ENCODE peak calls at places on chromosome 18, in eight cellular contexts. O, N, B, Q, I, T, H and S are unnamed samples.

GRCh38 chr18:2979871-2980606 is 32.9 kb downstream of the LPIN2 start:
- DNase-seq in O (no peak), N (no peak), B (peak), Q (no peak), I (no peak), T (no peak), H (no peak), S (no peak)

GRCh38 chr18:31101148-31102019 is 837 bp downstream of the DSC2 start:
- DNase-seq in O (peak), N (peak), B (peak), Q (peak), I (peak), T (peak), H (peak), S (peak)

GRCh38 chr18:56043691-56044090 is 455.7 kb upstream of the TCF4 start:
- DNase-seq in O (no peak), N (no peak), B (no peak), Q (peak), I (no peak), T (no peak), H (no peak), S (no peak)

GRCh38 chr18:79503406-79503805 is 107.7 kb downstream of the NFATC1 start:
- DNase-seq in O (no peak), N (no peak), B (no peak), Q (no peak), I (peak), T (peak), H (no peak), S (no peak)

GRCh38 chr18:22490429-22490846 is 72.7 kb upstream of the CTAGE1 start:
- DNase-seq in O (no peak), N (no peak), B (peak), Q (no peak), I (no peak), T (no peak), H (peak), S (no peak)

GRCh38 chr18:21996261-21996892 is 173.0 kb upstream of the GATA6 start:
- DNase-seq in O (no peak), N (no peak), B (no peak), Q (peak), I (peak), T (no peak), H (peak), S (no peak)

GRCh38 chr18:58058720-58059119 is 14.7 kb downstream of the NEDD4L start:
- DNase-seq in O (no peak), N (no peak), B (no peak), Q (no peak), I (no peak), T (no peak), H (peak), S (no peak)

GRCh38 chr18:9986156-9986930 is 72.5 kb downstream of the VAPA start:
- DNase-seq in O (no peak), N (no peak), B (no peak), Q (no peak), I (no peak), T (no peak), H (no peak), S (no peak)

GRCh38 chr18:28390022-28390421 is 213.1 kb upstream of the CDH2 start:
- DNase-seq in O (no peak), N (no peak), B (no peak), Q (no peak), I (no peak), T (no peak), H (no peak), S (no peak)

GRCh38 chr18:22043837-22044236 is 125.6 kb upstream of the GATA6 start:
- DNase-seq in O (no peak), N (no peak), B (no peak), Q (no peak), I (no peak), T (no peak), H (no peak), S (no peak)

GRCh38 chr18:11987527-11987926 is 6.2 kb downstream of the IMPA2 start:
- DNase-seq in O (no peak), N (no peak), B (peak), Q (peak), I (no peak), T (no peak), H (no peak), S (no peak)

GRCh38 chr18:75010260-75010659 is 198.7 kb downstream of the PTGR3 start:
- DNase-seq in O (no peak), N (no peak), B (no peak), Q (no peak), I (no peak), T (no peak), H (no peak), S (no peak)

GRCh38 chr18:74259332-74259731 is 32.4 kb downstream of the CYB5A start:
- DNase-seq in O (no peak), N (no peak), B (no peak), Q (no peak), I (no peak), T (no peak), H (no peak), S (no peak)

GRCh38 chr18:12253517-12254136 is 534 bp upstream of the CIDEA start:
- DNase-seq in O (no peak), N (no peak), B (no peak), Q (no peak), I (no peak), T (no peak), H (no peak), S (no peak)

GRCh38 chr18:70172225-70172624 is 33.3 kb downstream of the RTTN start:
- DNase-seq in O (no peak), N (no peak), B (peak), Q (no peak), I (no peak), T (no peak), H (no peak), S (no peak)

GRCh38 chr18:9987355-9987754 is 73.5 kb downstream of the VAPA start:
- DNase-seq in O (no peak), N (no peak), B (no peak), Q (no peak), I (no peak), T (no peak), H (no peak), S (no peak)

GRCh38 chr18:23617412-23618009 is 31.2 kb upstream of the NPC1 start:
- DNase-seq in O (no peak), N (no peak), B (no peak), Q (no peak), I (no peak), T (no peak), H (no peak), S (no peak)

GRCh38 chr18:31952223-31952622 is 9.3 kb upstream of the TRAPPC8 start:
- DNase-seq in O (no peak), N (no peak), B (no peak), Q (no peak), I (no peak), T (no peak), H (no peak), S (no peak)

GRCh38 chr18:75173125-75173432 is 35.9 kb downstream of the PTGR3 start:
- DNase-seq in O (no peak), N (no peak), B (no peak), Q (no peak), I (no peak), T (no peak), H (peak), S (no peak)

GRCh38 chr18:48949606-48950535 is 894 bp downstream of the SMAD7 start:
- DNase-seq in O (no peak), N (peak), B (peak), Q (no peak), I (peak), T (peak), H (no peak), S (peak)

GRCh38 chr18:63707816-63708215 is 5.1 kb downstream of the SERPINB11 start:
- DNase-seq in O (no peak), N (no peak), B (no peak), Q (no peak), I (no peak), T (no peak), H (no peak), S (no peak)

GRCh38 chr18:63705401-63705800 is 2.6 kb downstream of the SERPINB11 start:
- DNase-seq in O (no peak), N (no peak), B (no peak), Q (no peak), I (no peak), T (no peak), H (no peak), S (no peak)

GRCh38 chr18:63702660-63703059 is at the start of gene SERPINB11:
- DNase-seq in O (no peak), N (no peak), B (no peak), Q (no peak), I (no peak), T (no peak), H (no peak), S (no peak)

DNA sequence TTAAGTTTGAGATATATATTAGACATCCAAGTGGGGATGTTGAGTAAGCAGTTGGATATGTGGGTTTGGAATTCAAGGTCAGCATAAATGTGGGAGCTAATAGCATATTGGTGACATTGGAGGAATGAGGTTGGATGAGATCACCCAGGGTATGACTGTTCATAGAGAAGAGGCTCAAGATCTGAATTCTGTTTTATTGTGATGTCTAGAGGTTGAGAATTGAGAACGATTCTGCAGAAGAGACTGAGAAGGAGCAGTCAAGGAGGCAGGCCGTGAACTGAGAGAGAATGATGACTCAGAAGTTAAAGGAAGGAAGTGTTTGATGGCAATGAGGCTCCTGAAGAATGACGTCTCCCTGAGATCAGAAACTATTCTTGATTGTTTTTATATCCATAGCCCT is 5.9 kb downstream of the SERPINB11 start:
- DNase-seq in O (no peak), N (no peak), B (no peak), Q (no peak), I (no peak), T (no peak), H (no peak), S (no peak)
- TF ChIP-seq EP300 in O (no peak), N (no peak), B (no peak), Q (no peak), I (no peak), T (no peak), H (no peak), S (no peak)

DNA sequence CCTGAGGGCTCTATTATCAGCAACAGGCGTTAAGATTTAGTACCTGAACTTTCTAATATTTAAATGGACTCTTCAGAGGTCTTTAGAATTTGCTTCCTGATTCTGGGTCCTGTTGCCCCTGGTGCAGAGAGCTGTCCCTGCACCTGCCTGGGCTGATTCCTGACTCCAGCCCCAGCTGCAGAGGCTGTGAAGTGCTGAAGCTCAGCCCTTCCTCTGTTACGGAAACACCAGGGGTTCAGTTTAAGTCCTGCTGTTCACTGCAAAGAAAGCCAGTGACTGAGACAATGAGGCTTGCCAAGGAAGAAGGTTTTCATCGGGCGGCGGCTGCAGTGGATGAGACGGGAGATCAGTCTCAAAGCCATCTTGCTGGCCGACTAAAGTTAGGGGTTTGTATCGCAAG is 142.5 kb upstream of the ZNF236 start:
- DNase-seq in O (no peak), N (no peak), B (no peak), Q (no peak), I (no peak), T (no peak), H (no peak), S (no peak)
- TF ChIP-seq EP300 in O (no peak), N (no peak), B (no peak), Q (no peak), I (no peak), T (no peak), H (no peak), S (no peak)

GRCh38 chr18:40415224-40415791 is 1539.7 kb upstream of the PIK3C3 start:
- DNase-seq in O (no peak), N (no peak), B (no peak), Q (no peak), I (no peak), T (no peak), H (no peak), S (no peak)
- TF ChIP-seq EP300 in O (no peak), N (no peak), B (no peak), Q (no peak), I (no peak), T (no peak), H (no peak), S (no peak)

GRCh38 chr18:26655614-26656400 is 107.5 kb upstream of the KCTD1 start:
- DNase-seq in O (peak), N (no peak), B (peak), Q (peak), I (peak), T (peak), H (no peak), S (peak)

GRCh38 chr18:26656401-26656943 is 108.1 kb upstream of the KCTD1 start:
- DNase-seq in O (no peak), N (no peak), B (no peak), Q (no peak), I (no peak), T (no peak), H (no peak), S (no peak)

GRCh38 chr18:26655010-26655613 is 106.8 kb upstream of the KCTD1 start:
- DNase-seq in O (no peak), N (no peak), B (peak), Q (no peak), I (no peak), T (no peak), H (no peak), S (no peak)

GRCh38 chr18:26657618-26658581 is 109.5 kb upstream of the KCTD1 start:
- DNase-seq in O (no peak), N (no peak), B (no peak), Q (no peak), I (no peak), T (no peak), H (no peak), S (no peak)

GRCh38 chr18:26656944-26657536 is 108.7 kb upstream of the KCTD1 start:
- DNase-seq in O (peak), N (no peak), B (peak), Q (peak), I (peak), T (peak), H (peak), S (peak)
- TF ChIP-seq EP300 in O (peak), N (no peak), B (no peak), Q (no peak), I (no peak), T (no peak), H (no peak), S (no peak)

GRCh38 chr18:26104037-26104436 is 13.6 kb upstream of the SS18 start:
- DNase-seq in O (no peak), N (no peak), B (no peak), Q (no peak), I (no peak), T (no peak), H (no peak), S (no peak)

GRCh38 chr18:26103579-26103978 is 13.2 kb upstream of the SS18 start:
- DNase-seq in O (no peak), N (no peak), B (peak), Q (no peak), I (peak), T (no peak), H (peak), S (no peak)
- TF ChIP-seq EP300 in O (no peak), N (no peak), B (no peak), Q (no peak), I (no peak), T (no peak), H (no peak), S (no peak)

GRCh38 chr18:51726614-51727013 is 529.1 kb upstream of the MEX3C start:
- DNase-seq in O (no peak), N (no peak), B (no peak), Q (no peak), I (no peak), T (no peak), H (no peak), S (no peak)
- TF ChIP-seq EP300 in O (no peak), N (no peak), B (no peak), Q (no peak), I (no peak), T (no peak), H (no peak), S (no peak)